ENCODE peak calls at places on chromosome 11, in four cellular contexts. One of them, this sample, is unnamed.

GRCh38 chr11:61357233-61357893 is 4.3 kb downstream of the CYB561A3 start:
- DNase-seq in GM12878: peak
- DNase-seq in K562: no peak
- DNase-seq in HepG2: no peak
- DNase-seq in this sample: no peak

GRCh38 chr11:62245271-62245753 is 3.3 kb downstream of the SCGB1D2 start:
- DNase-seq in GM12878: no peak
- DNase-seq in K562: peak
- DNase-seq in HepG2: peak
- DNase-seq in this sample: peak

GRCh38 chr11:2480874-2481220 is 36.0 kb downstream of the KCNQ1 start:
- DNase-seq in GM12878: no peak
- DNase-seq in K562: no peak
- DNase-seq in HepG2: no peak
- DNase-seq in this sample: no peak

GRCh38 chr11:73493838-73494598 is 103.9 kb downstream of the FAM168A start:
- DNase-seq in GM12878: no peak
- DNase-seq in K562: no peak
- DNase-seq in HepG2: peak
- DNase-seq in this sample: no peak

GRCh38 chr11:3644817-3645235 is at the start of gene ART1:
- DNase-seq in GM12878: no peak
- DNase-seq in K562: peak
- DNase-seq in HepG2: no peak
- DNase-seq in this sample: peak

GRCh38 chr11:111814567-111814966 is 48.4 kb upstream of the PPP2R1B start:
- DNase-seq in GM12878: no peak
- DNase-seq in K562: no peak
- DNase-seq in HepG2: no peak
- DNase-seq in this sample: no peak

GRCh38 chr11:128506999-128507591 is 80.3 kb downstream of the ETS1 start:
- DNase-seq in GM12878: no peak
- DNase-seq in K562: no peak
- DNase-seq in HepG2: no peak
- DNase-seq in this sample: peak

GRCh38 chr11:114197799-114198500 is 98.2 kb upstream of the NNMT start:
- DNase-seq in GM12878: no peak
- DNase-seq in K562: no peak
- DNase-seq in HepG2: no peak
- DNase-seq in this sample: no peak

GRCh38 chr11:828501-829115 is 889 bp downstream of the CRACR2B start:
- DNase-seq in GM12878: no peak
- DNase-seq in K562: no peak
- DNase-seq in HepG2: no peak
- DNase-seq in this sample: no peak

GRCh38 chr11:76666408-76666807 is 4.1 kb downstream of the LRRC32 start:
- DNase-seq in GM12878: no peak
- DNase-seq in K562: no peak
- DNase-seq in HepG2: no peak
- DNase-seq in this sample: no peak

GRCh38 chr11:104254347-104254746 is 90.4 kb upstream of the PDGFD start:
- DNase-seq in GM12878: no peak
- DNase-seq in K562: peak
- DNase-seq in HepG2: peak
- DNase-seq in this sample: peak

GRCh38 chr11:106062592-106062949 is 14.6 kb downstream of the KBTBD3 start:
- DNase-seq in GM12878: no peak
- DNase-seq in K562: no peak
- DNase-seq in HepG2: no peak
- DNase-seq in this sample: no peak

GRCh38 chr11:78427615-78428272 is 10.1 kb upstream of the GAB2 start:
- DNase-seq in GM12878: no peak
- DNase-seq in K562: no peak
- DNase-seq in HepG2: no peak
- DNase-seq in this sample: no peak

GRCh38 chr11:116243975-116244374 is 528.8 kb downstream of the BUD13 start:
- DNase-seq in GM12878: no peak
- DNase-seq in K562: no peak
- DNase-seq in HepG2: no peak
- DNase-seq in this sample: no peak

GRCh38 chr11:131864205-131864604 is 493.8 kb downstream of the NTM start:
- DNase-seq in GM12878: no peak
- DNase-seq in K562: no peak
- DNase-seq in HepG2: no peak
- DNase-seq in this sample: no peak

GRCh38 chr11:122691751-122692150 is 36.2 kb downstream of the UBASH3B start:
- DNase-seq in GM12878: no peak
- DNase-seq in K562: no peak
- DNase-seq in HepG2: peak
- DNase-seq in this sample: no peak

GRCh38 chr11:77287615-77288273 is 13.7 kb downstream of the GDPD4 start:
- DNase-seq in GM12878: no peak
- DNase-seq in K562: no peak
- DNase-seq in HepG2: no peak
- DNase-seq in this sample: no peak

GRCh38 chr11:12506502-12506921 is 129.1 kb downstream of the PARVA start:
- DNase-seq in GM12878: no peak
- DNase-seq in K562: no peak
- DNase-seq in HepG2: no peak
- DNase-seq in this sample: no peak

GRCh38 chr11:96013459-96014213 is 89.7 kb upstream of the MTMR2 start:
- DNase-seq in GM12878: no peak
- DNase-seq in K562: no peak
- DNase-seq in HepG2: no peak
- DNase-seq in this sample: no peak

GRCh38 chr11:1205121-1205986 is 17.5 kb upstream of the MUC5B start:
- DNase-seq in GM12878: no peak
- DNase-seq in K562: peak
- DNase-seq in HepG2: no peak
- DNase-seq in this sample: no peak

GRCh38 chr11:15223318-15223717 is 108.6 kb downstream of the INSC start:
- DNase-seq in GM12878: no peak
- DNase-seq in K562: no peak
- DNase-seq in HepG2: no peak
- DNase-seq in this sample: no peak

GRCh38 chr11:44618561-44619425 is 53.3 kb downstream of the CD82 start:
- DNase-seq in GM12878: no peak
- DNase-seq in K562: no peak
- DNase-seq in HepG2: no peak
- DNase-seq in this sample: no peak

DNA sequence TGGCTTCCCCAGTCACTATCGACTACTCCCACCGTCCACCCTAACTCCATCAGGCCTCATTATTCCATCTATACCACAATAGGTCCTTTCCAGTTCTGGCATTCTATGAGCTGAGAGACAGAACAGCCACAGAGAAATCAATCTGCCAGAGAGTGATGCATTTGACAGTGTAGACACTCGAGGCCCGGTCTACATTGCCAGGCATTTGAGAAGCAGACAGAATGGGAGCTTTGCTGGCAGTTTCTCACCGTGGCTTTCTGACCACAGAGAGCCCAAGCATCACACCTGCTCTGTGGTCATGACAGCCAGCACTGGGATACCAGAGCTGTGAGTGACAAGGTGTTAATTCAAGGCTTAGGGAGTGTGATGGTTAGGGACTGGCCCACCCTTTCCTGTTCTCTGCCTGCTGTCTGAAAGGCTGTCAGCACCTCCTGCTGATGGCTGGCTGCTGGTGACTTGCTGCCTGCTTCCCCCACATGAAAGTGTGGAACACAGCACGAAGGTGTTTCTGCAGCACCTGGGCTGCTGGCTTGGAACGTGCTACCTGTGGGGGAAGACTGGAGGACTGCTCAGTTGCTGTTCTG is 137.8 kb downstream of the KIRREL3 start:
- DNase-seq in GM12878: no peak
- DNase-seq in K562: no peak
- DNase-seq in HepG2: no peak
- DNase-seq in this sample: no peak
- TF ChIP-seq ESRRA in GM12878: no peak
- TF ChIP-seq ESRRA in K562: no peak
- TF ChIP-seq ESRRA in HepG2: no peak
- TF ChIP-seq ESRRA in this sample: no peak

GRCh38 chr11:66467756-66468155 is 1.1 kb downstream of the PELI3 start:
- DNase-seq in GM12878: no peak
- DNase-seq in K562: no peak
- DNase-seq in HepG2: no peak
- DNase-seq in this sample: no peak

GRCh38 chr11:66465371-66466224 is 1.1 kb upstream of the PELI3 start:
- DNase-seq in GM12878: no peak
- DNase-seq in K562: no peak
- DNase-seq in HepG2: no peak
- DNase-seq in this sample: no peak

GRCh38 chr11:66467034-66467659 is 442 bp downstream of the PELI3 start:
- DNase-seq in GM12878: no peak
- DNase-seq in K562: no peak
- DNase-seq in HepG2: no peak
- DNase-seq in this sample: peak

GRCh38 chr11:66464916-66465315 is 1.8 kb upstream of the PELI3 start:
- DNase-seq in GM12878: no peak
- DNase-seq in K562: no peak
- DNase-seq in HepG2: no peak
- DNase-seq in this sample: no peak

GRCh38 chr11:66466225-66467033 is at the start of gene PELI3:
- DNase-seq in GM12878: peak
- DNase-seq in K562: peak
- DNase-seq in HepG2: peak
- DNase-seq in this sample: peak
- TF ChIP-seq POLR2A in GM12878: no peak
- TF ChIP-seq POLR2A in K562: no peak
- TF ChIP-seq POLR2A in HepG2: peak
- TF ChIP-seq POLR2A in this sample: peak

GRCh38 chr11:20110908-20111669 is 49.2 kb downstream of the DBX1 start:
- DNase-seq in GM12878: peak
- DNase-seq in K562: peak
- DNase-seq in HepG2: peak
- DNase-seq in this sample: peak

GRCh38 chr11:20111871-20112270 is 48.4 kb downstream of the DBX1 start:
- DNase-seq in GM12878: no peak
- DNase-seq in K562: no peak
- DNase-seq in HepG2: no peak
- DNase-seq in this sample: no peak

GRCh38 chr11:20113147-20113435 is 47.2 kb downstream of the DBX1 start:
- DNase-seq in GM12878: no peak
- DNase-seq in K562: no peak
- DNase-seq in HepG2: no peak
- DNase-seq in this sample: no peak

GRCh38 chr11:20114588-20114987 is 45.7 kb downstream of the DBX1 start:
- DNase-seq in GM12878: no peak
- DNase-seq in K562: no peak
- DNase-seq in HepG2: no peak
- DNase-seq in this sample: no peak

GRCh38 chr11:20112291-20113146 is 47.8 kb downstream of the DBX1 start:
- DNase-seq in GM12878: no peak
- DNase-seq in K562: peak
- DNase-seq in HepG2: no peak
- DNase-seq in this sample: peak
- TF ChIP-seq ESRRA in GM12878: no peak
- TF ChIP-seq ESRRA in K562: no peak
- TF ChIP-seq ESRRA in HepG2: no peak
- TF ChIP-seq ESRRA in this sample: no peak

GRCh38 chr11:65353900-65354264 is 669 bp upstream of the TIGD3 start:
- DNase-seq in GM12878: no peak
- DNase-seq in K562: no peak
- DNase-seq in HepG2: no peak
- DNase-seq in this sample: no peak

GRCh38 chr11:65355776-65356393 is 1.3 kb downstream of the TIGD3 start:
- DNase-seq in GM12878: no peak
- DNase-seq in K562: no peak
- DNase-seq in HepG2: no peak
- DNase-seq in this sample: no peak

GRCh38 chr11:65355013-65355775 is 643 bp downstream of the TIGD3 start:
- DNase-seq in GM12878: no peak
- DNase-seq in K562: peak
- DNase-seq in HepG2: peak
- DNase-seq in this sample: peak

GRCh38 chr11:65353376-65353775 is 1.2 kb upstream of the TIGD3 start:
- DNase-seq in GM12878: no peak
- DNase-seq in K562: no peak
- DNase-seq in HepG2: no peak
- DNase-seq in this sample: no peak

DNA sequence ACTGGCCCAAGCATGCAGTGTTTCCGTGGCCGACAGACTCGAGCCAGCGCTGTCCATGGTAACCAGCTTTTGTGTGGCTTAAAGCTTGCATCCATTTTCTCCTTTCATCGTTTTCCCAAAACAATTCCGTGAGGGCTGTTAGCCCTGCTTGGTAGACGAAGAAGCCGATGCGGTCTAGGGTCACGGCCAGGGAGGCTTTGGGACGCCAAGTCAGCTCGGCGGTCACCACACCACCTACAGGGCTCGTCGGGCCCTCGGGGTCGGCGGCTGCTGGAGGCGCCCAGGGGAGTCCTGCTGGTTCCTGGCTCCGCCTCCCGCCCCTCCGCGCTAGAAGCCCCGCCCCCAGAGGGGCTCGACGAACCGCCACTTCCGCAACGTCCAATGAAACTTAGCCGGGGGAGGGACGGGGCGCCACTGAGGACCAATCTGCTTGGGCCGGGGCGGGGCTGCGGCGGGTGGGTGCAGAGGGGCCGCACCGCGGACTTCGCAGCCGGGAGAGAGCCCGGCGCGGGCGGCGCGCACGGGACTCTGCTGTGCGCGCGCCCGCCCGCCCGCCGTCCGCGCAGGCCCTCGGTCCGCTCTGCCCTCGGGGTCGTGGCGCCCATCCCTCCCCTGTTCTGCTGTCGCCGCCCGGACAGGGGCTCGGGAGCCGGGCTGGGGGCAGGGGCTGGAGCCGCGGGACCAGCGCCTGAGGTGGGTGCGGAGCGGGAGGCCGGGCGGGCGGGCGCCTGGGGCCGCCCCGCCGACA is at the start of gene TIGD3:
- DNase-seq in GM12878: peak
- DNase-seq in K562: peak
- DNase-seq in HepG2: peak
- DNase-seq in this sample: peak
- TF ChIP-seq POLR2A in GM12878: peak
- TF ChIP-seq POLR2A in K562: peak
- TF ChIP-seq POLR2A in HepG2: peak
- TF ChIP-seq POLR2A in this sample: peak

DNA sequence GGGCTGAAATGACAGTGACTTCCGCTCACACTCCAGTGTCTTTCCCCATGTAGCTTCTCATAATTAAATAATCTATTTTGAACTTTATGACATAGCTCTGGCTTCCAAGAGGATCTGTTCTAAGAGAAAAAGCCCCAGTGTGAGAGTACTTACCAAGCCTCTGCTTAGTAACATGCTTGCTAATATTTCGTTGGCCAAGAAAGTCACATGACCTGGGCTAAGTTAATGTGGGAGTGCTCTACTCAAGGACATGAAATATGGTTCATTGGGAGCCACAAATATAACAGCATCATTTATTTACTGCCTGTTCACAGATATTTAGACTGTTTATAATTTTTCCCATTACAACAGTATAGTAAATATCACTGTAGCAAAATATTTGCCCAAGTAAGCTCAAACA is 42.5 kb downstream of the CCDC73 start:
- DNase-seq in GM12878: no peak
- DNase-seq in K562: peak
- DNase-seq in HepG2: no peak
- DNase-seq in this sample: no peak
- TF ChIP-seq ESRRA in GM12878: no peak
- TF ChIP-seq ESRRA in K562: no peak
- TF ChIP-seq ESRRA in HepG2: no peak
- TF ChIP-seq ESRRA in this sample: no peak

GRCh38 chr11:69670158-69670845 is 4.9 kb downstream of the LTO1 start:
- DNase-seq in GM12878: no peak
- DNase-seq in K562: peak
- DNase-seq in HepG2: peak
- DNase-seq in this sample: peak
- TF ChIP-seq POLR2A in GM12878: no peak
- TF ChIP-seq POLR2A in K562: no peak
- TF ChIP-seq POLR2A in HepG2: no peak
- TF ChIP-seq POLR2A in this sample: no peak